ENCODE peak calls at places on chromosomes 6 and 20, in seven cellular contexts. One of them, this sample, is unnamed.

GRCh38 chr20:11271319-11271718 is 597.5 kb upstream of the JAG1 start:
- DNase-seq in BE2C: no peak
- DNase-seq in non-pigmented ciliary epithelial cell: no peak
- DNase-seq in cardiac fibroblast: no peak
- DNase-seq in kidney: peak
- DNase-seq in T-cell: no peak
- DNase-seq in HCT116: no peak
- DNase-seq in this sample: no peak

GRCh38 chr20:50837532-50838321 is 42.9 kb downstream of the BCAS4 start:
- DNase-seq in BE2C: no peak
- DNase-seq in non-pigmented ciliary epithelial cell: peak
- DNase-seq in cardiac fibroblast: peak
- DNase-seq in kidney: no peak
- DNase-seq in T-cell: no peak
- DNase-seq in HCT116: no peak
- DNase-seq in this sample: peak

GRCh38 chr20:14220986-14221385 is 116.4 kb downstream of the FLRT3 start:
- DNase-seq in BE2C: no peak
- DNase-seq in non-pigmented ciliary epithelial cell: no peak
- DNase-seq in cardiac fibroblast: no peak
- DNase-seq in kidney: no peak
- DNase-seq in T-cell: no peak
- DNase-seq in HCT116: no peak
- DNase-seq in this sample: no peak

GRCh38 chr20:25692499-25692898 is 4.2 kb downstream of the ZNF337 start:
- DNase-seq in BE2C: no peak
- DNase-seq in non-pigmented ciliary epithelial cell: no peak
- DNase-seq in cardiac fibroblast: no peak
- DNase-seq in kidney: no peak
- DNase-seq in T-cell: no peak
- DNase-seq in HCT116: no peak
- DNase-seq in this sample: no peak

GRCh38 chr6:36246511-36247268 is 23.2 kb upstream of the PNPLA1 start:
- DNase-seq in BE2C: no peak
- DNase-seq in non-pigmented ciliary epithelial cell: no peak
- DNase-seq in cardiac fibroblast: no peak
- DNase-seq in kidney: no peak
- DNase-seq in T-cell: no peak
- DNase-seq in HCT116: no peak
- DNase-seq in this sample: no peak

GRCh38 chr6:26432622-26433021 is 7.7 kb upstream of the BTN3A3 start:
- DNase-seq in BE2C: no peak
- DNase-seq in non-pigmented ciliary epithelial cell: peak
- DNase-seq in cardiac fibroblast: peak
- DNase-seq in kidney: no peak
- DNase-seq in T-cell: no peak
- DNase-seq in HCT116: no peak
- DNase-seq in this sample: no peak

GRCh38 chr6:14596410-14596809 is 478.8 kb downstream of the CD83 start:
- DNase-seq in BE2C: no peak
- DNase-seq in non-pigmented ciliary epithelial cell: peak
- DNase-seq in cardiac fibroblast: peak
- DNase-seq in kidney: no peak
- DNase-seq in T-cell: no peak
- DNase-seq in HCT116: peak
- DNase-seq in this sample: no peak

GRCh38 chr6:13290335-13290734 is 38.0 kb downstream of the TBC1D7 start:
- DNase-seq in BE2C: no peak
- DNase-seq in non-pigmented ciliary epithelial cell: no peak
- DNase-seq in cardiac fibroblast: no peak
- DNase-seq in kidney: no peak
- DNase-seq in T-cell: no peak
- DNase-seq in HCT116: no peak
- DNase-seq in this sample: no peak

GRCh38 chr20:50635676-50636600 is 55.4 kb downstream of the RIPOR3 start:
- DNase-seq in BE2C: peak
- DNase-seq in non-pigmented ciliary epithelial cell: no peak
- DNase-seq in cardiac fibroblast: peak
- DNase-seq in kidney: peak
- DNase-seq in T-cell: peak
- DNase-seq in HCT116: peak
- DNase-seq in this sample: peak

GRCh38 chr6:108874470-108875160 is 26.4 kb downstream of the ARMC2 start:
- DNase-seq in BE2C: no peak
- DNase-seq in non-pigmented ciliary epithelial cell: no peak
- DNase-seq in cardiac fibroblast: peak
- DNase-seq in kidney: no peak
- DNase-seq in T-cell: peak
- DNase-seq in HCT116: no peak
- DNase-seq in this sample: peak

GRCh38 chr6:63649269-63649668 is 13.7 kb downstream of the PHF3 start:
- DNase-seq in BE2C: no peak
- DNase-seq in non-pigmented ciliary epithelial cell: no peak
- DNase-seq in cardiac fibroblast: no peak
- DNase-seq in kidney: no peak
- DNase-seq in T-cell: no peak
- DNase-seq in HCT116: no peak
- DNase-seq in this sample: no peak

GRCh38 chr6:100203391-100203790 is 209.4 kb upstream of the MCHR2 start:
- DNase-seq in BE2C: no peak
- DNase-seq in non-pigmented ciliary epithelial cell: peak
- DNase-seq in cardiac fibroblast: peak
- DNase-seq in kidney: no peak
- DNase-seq in T-cell: no peak
- DNase-seq in HCT116: peak
- DNase-seq in this sample: no peak

GRCh38 chr6:134178230-134179044 is 126.0 kb upstream of the SLC2A12 start:
- DNase-seq in BE2C: peak
- DNase-seq in non-pigmented ciliary epithelial cell: peak
- DNase-seq in cardiac fibroblast: peak
- DNase-seq in kidney: peak
- DNase-seq in T-cell: peak
- DNase-seq in HCT116: peak
- DNase-seq in this sample: peak

GRCh38 chr20:43102394-43102793 is 87.3 kb downstream of the PTPRT start:
- DNase-seq in BE2C: no peak
- DNase-seq in non-pigmented ciliary epithelial cell: no peak
- DNase-seq in cardiac fibroblast: no peak
- DNase-seq in kidney: no peak
- DNase-seq in T-cell: no peak
- DNase-seq in HCT116: no peak
- DNase-seq in this sample: no peak

This sample was measured in activated CD4-positive, alpha-beta memory T cell treated with anti-CD3 and anti-CD28 coated beads, Interleukin-2, amount 10 ng/mL, durations not matched to agents 7 days and 5 days.